ENCODE peak calls at places on chromosomes 5 and 9, in four cellular contexts. V is HCT116, E is HepG2, O is K562. P is an unnamed sample.

GRCh38 chr5:135339189-135339588 is 59.8 kb downstream of the MACROH2A1 start:
- DNase-seq in V (no peak), E (no peak), O (no peak), P (no peak)

GRCh38 chr5:87099967-87100366 is 167.7 kb upstream of the RASA1 start:
- DNase-seq in V (no peak), E (no peak), O (no peak), P (no peak)

GRCh38 chr5:135631356-135631755 is 52.6 kb upstream of the CXCL14 start:
- DNase-seq in V (no peak), E (no peak), O (no peak), P (no peak)

GRCh38 chr9:14616188-14616982 is 76.8 kb downstream of the ZDHHC21 start:
- DNase-seq in V (peak), E (peak), O (no peak), P (peak)

GRCh38 chr9:108272350-108272899 is 583.4 kb downstream of the ACTL7B start:
- DNase-seq in V (peak), E (peak), O (peak), P (no peak)

GRCh38 chr5:10756539-10756938 is 4.5 kb downstream of the DAP start:
- DNase-seq in V (no peak), E (no peak), O (no peak), P (no peak)

GRCh38 chr9:34490760-34491159 is 32.0 kb downstream of the ENHO start:
- DNase-seq in V (no peak), E (no peak), O (no peak), P (no peak)

GRCh38 chr9:72041775-72042194 is 18.6 kb downstream of the C9orf57 start:
- DNase-seq in V (no peak), E (no peak), O (no peak), P (no peak)

GRCh38 chr9:6646028-6646636 is 603 bp upstream of the GLDC start:
- DNase-seq in V (no peak), E (peak), O (no peak), P (no peak)

GRCh38 chr9:84301851-84302250 is 38.7 kb downstream of the SLC28A3 start:
- DNase-seq in V (no peak), E (no peak), O (no peak), P (no peak)

GRCh38 chr9:89579741-89580395 is 24.9 kb upstream of the GADD45G start:
- DNase-seq in V (no peak), E (no peak), O (no peak), P (no peak)

GRCh38 chr9:7782390-7783120 is 17.0 kb downstream of the DMAC1 start:
- DNase-seq in V (no peak), E (no peak), O (no peak), P (no peak)
- TF ChIP-seq SIN3A in V (no peak), E (no peak), O (no peak), P (no peak)

DNA sequence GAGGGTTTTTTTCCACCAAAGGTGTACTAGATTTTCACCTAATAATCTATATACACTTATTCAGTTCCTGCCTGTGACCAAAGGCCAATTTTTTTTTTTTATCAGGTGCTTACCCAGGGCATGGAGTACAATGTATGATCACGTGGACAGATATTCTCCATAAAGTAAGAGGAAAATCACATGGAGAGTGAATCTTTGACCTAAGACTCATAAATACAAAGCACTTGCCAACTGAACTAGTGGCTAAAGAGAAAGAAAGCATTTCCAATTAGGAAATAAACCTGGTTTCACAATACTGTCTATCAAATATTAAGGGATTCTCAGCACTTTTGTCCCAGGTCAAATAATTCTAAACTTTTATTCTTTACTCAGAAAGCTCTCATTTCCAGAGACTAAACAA is 33.0 kb upstream of the CEP120 start:
- DNase-seq in V (no peak), E (no peak), O (no peak), P (no peak)
- H3K27ac ChIP-seq in V (no peak), E (no peak), O (no peak), P (no peak)

GRCh38 chr5:150638488-150639316 is 1.8 kb upstream of the SYNPO start:
- DNase-seq in V (no peak), E (no peak), O (no peak), P (no peak)

GRCh38 chr5:150636391-150637244 is 3.8 kb upstream of the SYNPO start:
- DNase-seq in V (no peak), E (no peak), O (no peak), P (no peak)

GRCh38 chr5:150638053-150638444 is 2.4 kb upstream of the SYNPO start:
- DNase-seq in V (no peak), E (no peak), O (no peak), P (no peak)

GRCh38 chr5:150639317-150639738 is 1.1 kb upstream of the SYNPO start:
- DNase-seq in V (no peak), E (no peak), O (no peak), P (no peak)

DNA sequence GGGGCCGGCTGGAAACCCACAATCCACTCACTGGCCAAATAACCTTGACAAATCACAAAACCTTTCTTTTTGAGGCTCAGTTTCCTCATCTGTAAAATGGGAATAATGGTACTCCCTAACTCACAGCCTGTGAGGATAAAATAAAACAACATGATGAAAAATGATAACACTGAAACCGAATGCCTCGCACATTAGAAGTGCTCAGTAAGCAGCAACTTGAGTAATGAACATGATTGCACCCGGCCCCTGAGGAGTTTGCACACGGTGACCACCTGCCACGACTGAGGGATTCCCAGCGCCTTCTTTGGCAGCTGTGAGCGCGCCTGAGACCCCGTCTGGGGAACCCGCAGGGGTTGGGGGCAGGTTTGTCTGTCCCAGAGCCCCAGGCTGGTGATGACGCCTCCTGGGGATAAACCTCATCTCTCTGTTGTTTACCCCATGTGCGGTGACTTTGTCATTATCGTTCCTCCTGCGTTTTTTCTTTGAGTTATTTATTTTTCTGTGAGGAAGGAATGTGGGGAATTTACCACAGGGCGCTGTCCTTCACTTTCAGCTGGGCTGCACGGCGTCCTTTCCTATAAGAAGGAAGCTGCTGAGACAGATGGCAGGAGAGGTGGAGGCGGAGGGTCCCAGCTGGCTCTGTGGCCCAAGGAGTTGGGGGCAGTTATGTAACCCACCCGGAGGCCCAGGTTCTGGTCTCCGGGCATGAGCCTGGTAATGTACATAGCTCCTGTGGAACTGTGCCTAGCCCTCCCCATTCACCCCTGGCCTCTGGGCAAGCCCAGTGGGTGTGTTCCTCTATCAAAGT is 3.0 kb upstream of the SYNPO start:
- DNase-seq in V (no peak), E (peak), O (no peak), P (no peak)
- TF ChIP-seq REST in V (no peak), E (peak), O (no peak), P (peak)

GRCh38 chr5:126486332-126486731 is 63.1 kb downstream of the GRAMD2B start:
- DNase-seq in V (no peak), E (no peak), O (no peak), P (no peak)
- TF ChIP-seq SIN3A in V (no peak), E (no peak), O (no peak), P (no peak)

DNA sequence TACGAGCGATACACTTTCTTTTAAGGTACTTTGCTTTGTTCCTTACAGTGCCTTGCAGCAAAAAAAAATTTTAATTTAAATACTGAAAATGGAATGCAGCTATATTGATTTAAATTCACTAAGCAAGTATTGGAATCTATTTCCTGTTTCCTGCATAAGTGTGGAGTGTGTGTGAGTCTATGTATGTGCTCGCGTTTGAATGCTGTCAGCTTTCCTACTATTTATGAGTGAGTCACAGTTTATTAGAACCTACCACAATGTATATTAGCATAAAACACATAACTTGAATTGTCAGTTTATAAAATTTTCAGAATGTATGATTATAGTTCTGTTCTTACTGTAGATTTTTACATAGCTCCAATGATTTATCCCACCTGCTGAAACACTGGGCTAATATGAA is 302.1 kb downstream of the NR2F1-AS1 start:
- DNase-seq in V (no peak), E (no peak), O (no peak), P (no peak)
- H3K27ac ChIP-seq in V (no peak), E (no peak), O (no peak), P (no peak)